ENCODE peak calls at places on chromosome 14, in ten cellular contexts. One of them, this sample, is unnamed.

GRCh38 chr14:78683206-78683605 is 513.0 kb downstream of the NRXN3 start:
- DNase-seq in nephron progenitor cell: no peak
- DNase-seq in WTC11: no peak
- DNase-seq in fibroblast of pulmonary artery: no peak
- DNase-seq in left lung: no peak
- DNase-seq in kidney: no peak
- DNase-seq in endothelial cell of umbilical vein: no peak
- DNase-seq in lower leg skin: no peak
- DNase-seq in heart right ventricle: no peak
- DNase-seq in AG09319: no peak
- DNase-seq in this sample: no peak

GRCh38 chr14:56027916-56028637 is 90.1 kb upstream of the PELI2 start:
- DNase-seq in endothelial cell of umbilical vein: no peak
- DNase-seq in kidney: peak
- DNase-seq in heart right ventricle: no peak
- DNase-seq in WTC11: no peak
- DNase-seq in AG09319: no peak
- DNase-seq in lower leg skin: no peak
- DNase-seq in left lung: no peak
- DNase-seq in fibroblast of pulmonary artery: no peak
- DNase-seq in nephron progenitor cell: no peak
- DNase-seq in this sample: no peak

GRCh38 chr14:22973217-22974032 is 8.9 kb downstream of the AJUBA start:
- DNase-seq in kidney: no peak
- DNase-seq in lower leg skin: no peak
- DNase-seq in AG09319: no peak
- DNase-seq in fibroblast of pulmonary artery: peak
- DNase-seq in heart right ventricle: peak
- DNase-seq in WTC11: peak
- DNase-seq in endothelial cell of umbilical vein: peak
- DNase-seq in nephron progenitor cell: peak
- DNase-seq in left lung: no peak
- DNase-seq in this sample: no peak

GRCh38 chr14:32077081-32078029 is at the start of gene ARHGAP5:
- DNase-seq in heart right ventricle: peak
- DNase-seq in endothelial cell of umbilical vein: peak
- DNase-seq in left lung: peak
- DNase-seq in nephron progenitor cell: peak
- DNase-seq in WTC11: peak
- DNase-seq in lower leg skin: peak
- DNase-seq in kidney: no peak
- DNase-seq in AG09319: no peak
- DNase-seq in fibroblast of pulmonary artery: peak
- DNase-seq in this sample: peak

GRCh38 chr14:20486700-20487401 is 17.6 kb downstream of the PNP start:
- DNase-seq in kidney: no peak
- DNase-seq in AG09319: no peak
- DNase-seq in nephron progenitor cell: no peak
- DNase-seq in fibroblast of pulmonary artery: no peak
- DNase-seq in heart right ventricle: no peak
- DNase-seq in left lung: no peak
- DNase-seq in endothelial cell of umbilical vein: no peak
- DNase-seq in WTC11: no peak
- DNase-seq in lower leg skin: no peak
- DNase-seq in this sample: no peak

GRCh38 chr14:67417633-67418032 is 5.7 kb upstream of the PLEK2 start:
- DNase-seq in left lung: no peak
- DNase-seq in lower leg skin: no peak
- DNase-seq in WTC11: no peak
- DNase-seq in nephron progenitor cell: no peak
- DNase-seq in heart right ventricle: no peak
- DNase-seq in AG09319: no peak
- DNase-seq in kidney: no peak
- DNase-seq in endothelial cell of umbilical vein: no peak
- DNase-seq in fibroblast of pulmonary artery: peak
- DNase-seq in this sample: no peak

GRCh38 chr14:32711103-32711680 is 227.5 kb upstream of the NPAS3 start:
- DNase-seq in nephron progenitor cell: peak
- DNase-seq in lower leg skin: no peak
- DNase-seq in endothelial cell of umbilical vein: peak
- DNase-seq in AG09319: no peak
- DNase-seq in heart right ventricle: peak
- DNase-seq in kidney: no peak
- DNase-seq in WTC11: no peak
- DNase-seq in left lung: no peak
- DNase-seq in fibroblast of pulmonary artery: peak
- DNase-seq in this sample: no peak

GRCh38 chr14:33646692-33647260 is 304.1 kb downstream of the EGLN3 start:
- DNase-seq in kidney: no peak
- DNase-seq in endothelial cell of umbilical vein: peak
- DNase-seq in nephron progenitor cell: no peak
- DNase-seq in heart right ventricle: no peak
- DNase-seq in lower leg skin: no peak
- DNase-seq in WTC11: no peak
- DNase-seq in fibroblast of pulmonary artery: peak
- DNase-seq in left lung: no peak
- DNase-seq in AG09319: peak
- DNase-seq in this sample: no peak

GRCh38 chr14:88682495-88683114 is 110.1 kb downstream of the EML5 start:
- DNase-seq in kidney: no peak
- DNase-seq in AG09319: no peak
- DNase-seq in WTC11: peak
- DNase-seq in left lung: no peak
- DNase-seq in heart right ventricle: no peak
- DNase-seq in lower leg skin: no peak
- DNase-seq in endothelial cell of umbilical vein: no peak
- DNase-seq in fibroblast of pulmonary artery: no peak
- DNase-seq in nephron progenitor cell: no peak
- DNase-seq in this sample: no peak

GRCh38 chr14:104597576-104597975 is 7.0 kb downstream of the TMEM179 start:
- DNase-seq in heart right ventricle: no peak
- DNase-seq in WTC11: no peak
- DNase-seq in AG09319: no peak
- DNase-seq in left lung: peak
- DNase-seq in nephron progenitor cell: no peak
- DNase-seq in lower leg skin: no peak
- DNase-seq in endothelial cell of umbilical vein: no peak
- DNase-seq in fibroblast of pulmonary artery: no peak
- DNase-seq in kidney: peak
- DNase-seq in this sample: no peak

GRCh38 chr14:91228112-91229004 is 16.1 kb downstream of the GPR68 start:
- DNase-seq in fibroblast of pulmonary artery: peak
- DNase-seq in lower leg skin: no peak
- DNase-seq in nephron progenitor cell: no peak
- DNase-seq in WTC11: peak
- DNase-seq in heart right ventricle: no peak
- DNase-seq in AG09319: no peak
- DNase-seq in left lung: no peak
- DNase-seq in kidney: no peak
- DNase-seq in endothelial cell of umbilical vein: peak
- DNase-seq in this sample: peak

GRCh38 chr14:66982247-66982646 is 207.0 kb upstream of the GARIN2 start:
- DNase-seq in fibroblast of pulmonary artery: no peak
- DNase-seq in AG09319: peak
- DNase-seq in nephron progenitor cell: no peak
- DNase-seq in WTC11: no peak
- DNase-seq in kidney: no peak
- DNase-seq in left lung: no peak
- DNase-seq in heart right ventricle: no peak
- DNase-seq in lower leg skin: no peak
- DNase-seq in endothelial cell of umbilical vein: no peak
- DNase-seq in this sample: no peak

GRCh38 chr14:34081576-34082136 is 130.8 kb upstream of the EGLN3 start:
- DNase-seq in left lung: no peak
- DNase-seq in kidney: no peak
- DNase-seq in lower leg skin: no peak
- DNase-seq in endothelial cell of umbilical vein: peak
- DNase-seq in WTC11: no peak
- DNase-seq in heart right ventricle: no peak
- DNase-seq in AG09319: peak
- DNase-seq in nephron progenitor cell: no peak
- DNase-seq in fibroblast of pulmonary artery: peak
- DNase-seq in this sample: no peak

DNA sequence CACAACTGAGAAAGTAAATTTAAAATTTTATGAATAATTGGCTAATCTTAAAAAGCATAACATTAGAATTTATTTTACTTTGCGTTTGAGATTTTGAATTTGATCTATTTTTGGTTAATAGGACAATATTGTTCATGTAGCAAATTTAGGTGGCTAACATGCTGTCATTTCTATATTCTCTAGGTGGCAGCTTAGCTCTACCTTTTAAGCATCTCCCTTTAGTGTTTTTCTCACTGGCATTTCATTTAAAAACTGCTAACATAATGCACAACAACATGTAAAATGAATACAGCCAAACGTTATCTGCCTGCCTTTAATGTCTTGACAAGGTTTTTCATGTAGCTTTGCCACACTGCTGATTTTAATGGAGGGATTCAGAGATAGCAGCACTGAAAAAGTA is 272.3 kb upstream of the FBXO33 start:
- DNase-seq in AG09319: no peak
- DNase-seq in left lung: no peak
- DNase-seq in nephron progenitor cell: no peak
- DNase-seq in WTC11: no peak
- DNase-seq in endothelial cell of umbilical vein: no peak
- DNase-seq in heart right ventricle: no peak
- DNase-seq in lower leg skin: no peak
- DNase-seq in fibroblast of pulmonary artery: no peak
- DNase-seq in kidney: no peak
- DNase-seq in this sample: no peak
- TF ChIP-seq CTCF in AG09319: no peak
- TF ChIP-seq CTCF in left lung: no peak
- TF ChIP-seq CTCF in nephron progenitor cell: no peak
- TF ChIP-seq CTCF in WTC11: no peak
- TF ChIP-seq CTCF in endothelial cell of umbilical vein: no peak
- TF ChIP-seq CTCF in heart right ventricle: no peak
- TF ChIP-seq CTCF in lower leg skin: no peak
- TF ChIP-seq CTCF in fibroblast of pulmonary artery: no peak
- TF ChIP-seq CTCF in kidney: peak
- TF ChIP-seq CTCF in this sample: no peak

GRCh38 chr14:61255968-61256367 is 25.2 kb downstream of the TMEM30B start:
- DNase-seq in AG09319: no peak
- DNase-seq in endothelial cell of umbilical vein: no peak
- DNase-seq in left lung: no peak
- DNase-seq in heart right ventricle: no peak
- DNase-seq in fibroblast of pulmonary artery: no peak
- DNase-seq in lower leg skin: no peak
- DNase-seq in kidney: no peak
- DNase-seq in WTC11: no peak
- DNase-seq in nephron progenitor cell: no peak
- DNase-seq in this sample: no peak

GRCh38 chr14:61250063-61250462 is 31.1 kb downstream of the TMEM30B start:
- DNase-seq in AG09319: no peak
- DNase-seq in heart right ventricle: no peak
- DNase-seq in WTC11: no peak
- DNase-seq in endothelial cell of umbilical vein: no peak
- DNase-seq in left lung: no peak
- DNase-seq in lower leg skin: no peak
- DNase-seq in kidney: no peak
- DNase-seq in fibroblast of pulmonary artery: no peak
- DNase-seq in nephron progenitor cell: no peak
- DNase-seq in this sample: no peak

GRCh38 chr14:61252354-61253063 is 28.6 kb downstream of the TMEM30B start:
- DNase-seq in WTC11: peak
- DNase-seq in kidney: peak
- DNase-seq in endothelial cell of umbilical vein: peak
- DNase-seq in fibroblast of pulmonary artery: peak
- DNase-seq in heart right ventricle: peak
- DNase-seq in lower leg skin: peak
- DNase-seq in AG09319: peak
- DNase-seq in left lung: no peak
- DNase-seq in nephron progenitor cell: peak
- DNase-seq in this sample: no peak

GRCh38 chr14:61254803-61255526 is 26.2 kb downstream of the TMEM30B start:
- DNase-seq in endothelial cell of umbilical vein: no peak
- DNase-seq in AG09319: no peak
- DNase-seq in nephron progenitor cell: peak
- DNase-seq in kidney: no peak
- DNase-seq in left lung: no peak
- DNase-seq in WTC11: peak
- DNase-seq in heart right ventricle: no peak
- DNase-seq in fibroblast of pulmonary artery: no peak
- DNase-seq in lower leg skin: no peak
- DNase-seq in this sample: no peak

GRCh38 chr14:61253064-61253753 is 27.9 kb downstream of the TMEM30B start:
- DNase-seq in endothelial cell of umbilical vein: no peak
- DNase-seq in AG09319: no peak
- DNase-seq in fibroblast of pulmonary artery: no peak
- DNase-seq in lower leg skin: peak
- DNase-seq in WTC11: no peak
- DNase-seq in left lung: no peak
- DNase-seq in nephron progenitor cell: no peak
- DNase-seq in kidney: no peak
- DNase-seq in heart right ventricle: no peak
- DNase-seq in this sample: no peak
- TF ChIP-seq CTCF in endothelial cell of umbilical vein: no peak
- TF ChIP-seq CTCF in AG09319: no peak
- TF ChIP-seq CTCF in fibroblast of pulmonary artery: no peak
- TF ChIP-seq CTCF in lower leg skin: no peak
- TF ChIP-seq CTCF in WTC11: no peak
- TF ChIP-seq CTCF in left lung: no peak
- TF ChIP-seq CTCF in nephron progenitor cell: no peak
- TF ChIP-seq CTCF in kidney: no peak
- TF ChIP-seq CTCF in heart right ventricle: no peak
- TF ChIP-seq CTCF in this sample: no peak

DNA sequence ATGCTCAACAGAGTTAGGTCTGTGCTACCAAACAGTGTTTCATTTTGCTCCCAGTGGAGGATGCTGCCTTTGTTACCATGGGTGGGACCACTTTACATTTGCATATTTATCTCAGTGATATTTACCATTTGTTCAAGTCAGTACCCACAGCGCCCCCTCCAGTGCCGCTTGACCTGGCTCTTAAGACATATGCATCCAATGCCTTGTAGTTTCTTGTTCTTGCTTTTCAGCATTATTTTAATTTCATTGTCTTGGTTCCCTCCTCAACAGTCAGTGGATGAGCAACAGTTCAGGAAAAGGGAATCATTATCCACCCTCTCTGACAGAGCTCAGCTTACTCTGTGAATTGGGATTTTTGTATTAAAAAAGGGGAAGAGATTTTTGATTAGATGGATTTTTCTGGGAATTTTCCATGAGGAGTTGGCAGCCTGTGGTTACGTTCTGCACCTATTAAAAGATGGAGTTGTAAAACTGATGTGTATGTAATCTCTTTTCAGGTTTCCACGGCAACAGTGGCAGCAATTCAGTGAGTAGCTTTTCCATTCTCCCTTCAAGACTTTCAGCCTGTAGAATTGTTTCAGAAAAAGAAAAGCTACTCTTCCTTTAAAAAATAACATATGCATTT is 240.5 kb upstream of the DAAM1 start:
- DNase-seq in nephron progenitor cell: no peak
- DNase-seq in heart right ventricle: no peak
- DNase-seq in fibroblast of pulmonary artery: no peak
- DNase-seq in AG09319: no peak
- DNase-seq in kidney: no peak
- DNase-seq in endothelial cell of umbilical vein: peak
- DNase-seq in lower leg skin: no peak
- DNase-seq in left lung: no peak
- DNase-seq in WTC11: peak
- DNase-seq in this sample: no peak
- TF ChIP-seq CTCF in nephron progenitor cell: no peak
- TF ChIP-seq CTCF in heart right ventricle: no peak
- TF ChIP-seq CTCF in fibroblast of pulmonary artery: no peak
- TF ChIP-seq CTCF in AG09319: no peak
- TF ChIP-seq CTCF in kidney: no peak
- TF ChIP-seq CTCF in endothelial cell of umbilical vein: no peak
- TF ChIP-seq CTCF in lower leg skin: no peak
- TF ChIP-seq CTCF in left lung: no peak
- TF ChIP-seq CTCF in WTC11: no peak
- TF ChIP-seq CTCF in this sample: no peak

GRCh38 chr14:103528512-103529382 is at the start of gene TRMT61A:
- DNase-seq in kidney: peak
- DNase-seq in left lung: peak
- DNase-seq in lower leg skin: peak
- DNase-seq in heart right ventricle: peak
- DNase-seq in endothelial cell of umbilical vein: peak
- DNase-seq in WTC11: peak
- DNase-seq in nephron progenitor cell: peak
- DNase-seq in fibroblast of pulmonary artery: peak
- DNase-seq in AG09319: peak
- DNase-seq in this sample: peak
- TF ChIP-seq CTCF in kidney: peak
- TF ChIP-seq CTCF in left lung: no peak
- TF ChIP-seq CTCF in lower leg skin: no peak
- TF ChIP-seq CTCF in heart right ventricle: no peak
- TF ChIP-seq CTCF in endothelial cell of umbilical vein: no peak
- TF ChIP-seq CTCF in WTC11: no peak
- TF ChIP-seq CTCF in nephron progenitor cell: no peak
- TF ChIP-seq CTCF in fibroblast of pulmonary artery: no peak
- TF ChIP-seq CTCF in AG09319: no peak
- TF ChIP-seq CTCF in this sample: no peak